ENCODE peak calls at places on chromosome 12, in nine cellular contexts. E is lower lobe of right lung; F is heart right ventricle; Q is stimulated activated CD4-positive, alpha-beta T cell treated with anti-CD3 and anti-CD28 coated beads, Interleukin-1b, Interleukin-23, amount 100 ng/mL, for 1 hour; X is HepG2; M is COR-L47; S is caudate nucleus; D is heart left ventricle; C is HuH-7. Y is an unnamed sample.

GRCh38 chr12:42574879-42575278 is 14.7 kb downstream of the PRICKLE1 start:
- DNase-seq in E (no peak), F (no peak), Q (no peak), X (no peak), M (no peak), S (no peak), D (no peak), C (no peak), Y (no peak)

GRCh38 chr12:7060353-7060954 is at the start of gene C1S:
- DNase-seq in E (peak), F (peak), Q (no peak), X (peak), M (no peak), S (no peak), D (peak), C (peak), Y (no peak)

GRCh38 chr12:31482816-31483215 is 108.1 kb downstream of the DENND5B start:
- DNase-seq in E (no peak), F (no peak), Q (no peak), X (no peak), M (no peak), S (no peak), D (no peak), C (no peak), Y (no peak)

GRCh38 chr12:5624873-5625272 is 193.0 kb downstream of the NTF3 start:
- DNase-seq in E (no peak), F (peak), Q (no peak), X (no peak), M (no peak), S (no peak), D (peak), C (no peak), Y (no peak)

GRCh38 chr12:81811066-81811777 is 52.1 kb upstream of the PPFIA2 start:
- DNase-seq in E (no peak), F (no peak), Q (no peak), X (no peak), M (no peak), S (no peak), D (no peak), C (no peak), Y (no peak)

GRCh38 chr12:78192979-78193378 is 362.3 kb downstream of the NAV3 start:
- DNase-seq in E (no peak), F (no peak), Q (no peak), X (no peak), M (no peak), S (no peak), D (no peak), C (no peak), Y (no peak)

GRCh38 chr12:120228291-120229070 is 27.6 kb upstream of the RPLP0 start:
- DNase-seq in E (peak), F (peak), Q (peak), X (peak), M (peak), S (peak), D (peak), C (peak), Y (peak)

GRCh38 chr12:13536219-13536910 is 339.8 kb downstream of the EMP1 start:
- DNase-seq in E (no peak), F (no peak), Q (no peak), X (no peak), M (no peak), S (no peak), D (no peak), C (no peak), Y (no peak)

GRCh38 chr12:96520767-96521166 is 31.4 kb downstream of the CFAP54 start:
- DNase-seq in E (no peak), F (no peak), Q (no peak), X (no peak), M (no peak), S (no peak), D (no peak), C (no peak), Y (no peak)

GRCh38 chr12:97267803-97268202 is 194.8 kb upstream of the RMST start:
- DNase-seq in E (no peak), F (no peak), Q (no peak), X (no peak), M (no peak), S (no peak), D (no peak), C (no peak), Y (no peak)

GRCh38 chr12:94644141-94644575 is 6.2 kb downstream of the TMCC3 start:
- DNase-seq in E (peak), F (no peak), Q (no peak), X (no peak), M (no peak), S (no peak), D (no peak), C (no peak), Y (no peak)

GRCh38 chr12:52741378-52742195 is 35.6 kb downstream of the KRT76 start:
- DNase-seq in E (peak), F (peak), Q (peak), X (peak), M (no peak), S (no peak), D (peak), C (peak), Y (peak)

GRCh38 chr12:131452444-131452860 is 258.4 kb upstream of the SFSWAP start:
- DNase-seq in E (no peak), F (no peak), Q (no peak), X (peak), M (no peak), S (no peak), D (no peak), C (peak), Y (no peak)

GRCh38 chr12:15306605-15307004 is 15.7 kb upstream of the PTPRO start:
- DNase-seq in E (no peak), F (no peak), Q (no peak), X (no peak), M (no peak), S (no peak), D (no peak), C (no peak), Y (no peak)

GRCh38 chr12:67441736-67442346 is 172.7 kb downstream of the CAND1 start:
- DNase-seq in E (peak), F (peak), Q (peak), X (peak), M (peak), S (peak), D (peak), C (peak), Y (peak)

GRCh38 chr12:50786498-50787231 is 22.8 kb downstream of the ATF1 start:
- DNase-seq in E (no peak), F (no peak), Q (no peak), X (peak), M (no peak), S (no peak), D (no peak), C (peak), Y (no peak)

GRCh38 chr12:123634142-123634561 is 523 bp downstream of the GTF2H3 start:
- DNase-seq in E (no peak), F (no peak), Q (no peak), X (no peak), M (no peak), S (no peak), D (no peak), C (no peak), Y (no peak)

GRCh38 chr12:107402041-107403022 is 283.3 kb upstream of the PWP1 start:
- DNase-seq in E (no peak), F (no peak), Q (peak), X (peak), M (peak), S (no peak), D (peak), C (peak), Y (peak)

GRCh38 chr12:51071663-51072062 is 11.7 kb downstream of the CSRNP2 start:
- DNase-seq in E (no peak), F (no peak), Q (no peak), X (peak), M (no peak), S (no peak), D (no peak), C (no peak), Y (no peak)

GRCh38 chr12:111598637-111599458 is at the start of gene ATXN2:
- DNase-seq in E (peak), F (peak), Q (peak), X (no peak), M (peak), S (peak), D (peak), C (peak), Y (peak)

GRCh38 chr12:80830533-80831088 is 107.1 kb downstream of the LIN7A start:
- DNase-seq in E (no peak), F (no peak), Q (no peak), X (no peak), M (no peak), S (no peak), D (no peak), C (no peak), Y (no peak)

GRCh38 chr12:131684015-131684725 is 26.7 kb upstream of the SFSWAP start:
- DNase-seq in E (no peak), F (no peak), Q (no peak), X (no peak), M (no peak), S (no peak), D (no peak), C (no peak), Y (no peak)

GRCh38 chr12:32895688-32896437 is 714 bp downstream of the PKP2 start:
- DNase-seq in E (no peak), F (peak), Q (no peak), X (peak), M (peak), S (no peak), D (peak), C (peak), Y (no peak)

GRCh38 chr12:82461393-82461792 is 103.1 kb downstream of the METTL25 start:
- DNase-seq in E (no peak), F (no peak), Q (no peak), X (peak), M (no peak), S (no peak), D (no peak), C (no peak), Y (no peak)

GRCh38 chr12:63294327-63294632 is 143.3 kb upstream of the AVPR1A start:
- DNase-seq in E (no peak), F (no peak), Q (no peak), X (peak), M (no peak), S (no peak), D (no peak), C (peak), Y (no peak)

Y was measured in stimulated activated CD8-positive, alpha-beta memory T cell treated with anti-CD3 and anti-CD28 coated beads, Interleukin-15, amount 100 ng/mL, for 4 hours.